ENCODE peak calls at places on chromosomes 13 and 19, in five cellular contexts. M is uterus, H is HFF-Myc, N is PC-3, A is A549. J is an unnamed sample.

GRCh38 chr13:32426981-32427851 is 714 bp downstream of the N4BP2L1 start:
- DNase-seq in M (peak; percentile 64), H (no peak), N (no peak), A (no peak), J (peak; percentile 11)

GRCh38 chr19:3450796-3451411 is 29.4 kb downstream of the SMIM24 start:
- DNase-seq in M (peak; percentile 93), H (peak; percentile 97), N (peak; percentile 74), A (peak; percentile 98), J (peak; percentile 93)

GRCh38 chr19:14383556-14383897 is 2.3 kb downstream of the ADGRE5 start:
- DNase-seq in M (peak; percentile 55), H (no peak), N (peak; percentile 41), A (no peak), J (no peak)

GRCh38 chr13:59494151-59494550 is 669.6 kb downstream of the DIAPH3 start:
- DNase-seq in M (no peak), H (no peak), N (no peak), A (no peak), J (no peak)

GRCh38 chr19:58473775-58474174 is 2.4 kb upstream of the ZNF446 start:
- DNase-seq in M (no peak), H (no peak), N (no peak), A (no peak), J (no peak)

GRCh38 chr19:41871573-41872383 is 5.3 kb upstream of the CD79A start:
- DNase-seq in M (no peak), H (no peak), N (no peak), A (peak; percentile 56), J (no peak)

GRCh38 chr13:98143157-98143553 is 261 bp downstream of the FARP1 start:
- DNase-seq in M (peak; percentile 23), H (no peak), N (no peak), A (no peak), J (no peak)

GRCh38 chr19:38850976-38851621 is 1.3 kb upstream of the HNRNPL start:
- DNase-seq in M (peak; percentile 48), H (no peak), N (no peak), A (no peak), J (no peak)

GRCh38 chr19:17158584-17158983 is 56.6 kb upstream of the USE1 start:
- DNase-seq in M (no peak), H (no peak), N (no peak), A (no peak), J (no peak)

GRCh38 chr13:107835339-107836018 is 379.9 kb downstream of the LIG4 start:
- DNase-seq in M (no peak), H (no peak), N (peak; percentile 92), A (no peak), J (no peak)

GRCh38 chr13:113001251-113002140 is 32.5 kb downstream of the MCF2L start:
- DNase-seq in M (no peak), H (no peak), N (peak; percentile 26), A (no peak), J (no peak)

GRCh38 chr13:50123002-50123401 is 107.8 kb downstream of the KCNRG start:
- DNase-seq in M (no peak), H (no peak), N (no peak), A (no peak), J (no peak)

GRCh38 chr13:112183544-112184145 is 116.7 kb downstream of the SOX1 start:
- DNase-seq in M (no peak), H (no peak), N (no peak), A (no peak), J (no peak)

GRCh38 chr13:103605546-103606326 is 539.5 kb upstream of the SLC10A2 start:
- DNase-seq in M (no peak), H (no peak), N (no peak), A (no peak), J (no peak)

GRCh38 chr19:40808497-40808896 is 9.5 kb downstream of the EGLN2 start:
- DNase-seq in M (no peak), H (no peak), N (no peak), A (no peak), J (no peak)

GRCh38 chr19:18438331-18439024 is 545 bp upstream of the ISYNA1 start:
- DNase-seq in M (peak; percentile 83), H (no peak), N (no peak), A (no peak), J (peak; percentile 69)

GRCh38 chr19:50629194-50629593 is 10.5 kb downstream of the SYT3 start:
- DNase-seq in M (no peak), H (no peak), N (no peak), A (no peak), J (no peak)

GRCh38 chr19:7101498-7102253 is 32.2 kb downstream of the ZNF557 start:
- DNase-seq in M (no peak), H (no peak), N (no peak), A (no peak), J (no peak)

GRCh38 chr19:49335784-49336481 is 727 bp downstream of the CD37 start:
- DNase-seq in M (no peak), H (no peak), N (no peak), A (no peak), J (no peak)
- H3K4me3 ChIP-seq in M (no peak overlapping the region), H (no peak overlapping the region), N (no peak overlapping the region), A (no peak overlapping the region), J (no peak overlapping the region)

DNA sequence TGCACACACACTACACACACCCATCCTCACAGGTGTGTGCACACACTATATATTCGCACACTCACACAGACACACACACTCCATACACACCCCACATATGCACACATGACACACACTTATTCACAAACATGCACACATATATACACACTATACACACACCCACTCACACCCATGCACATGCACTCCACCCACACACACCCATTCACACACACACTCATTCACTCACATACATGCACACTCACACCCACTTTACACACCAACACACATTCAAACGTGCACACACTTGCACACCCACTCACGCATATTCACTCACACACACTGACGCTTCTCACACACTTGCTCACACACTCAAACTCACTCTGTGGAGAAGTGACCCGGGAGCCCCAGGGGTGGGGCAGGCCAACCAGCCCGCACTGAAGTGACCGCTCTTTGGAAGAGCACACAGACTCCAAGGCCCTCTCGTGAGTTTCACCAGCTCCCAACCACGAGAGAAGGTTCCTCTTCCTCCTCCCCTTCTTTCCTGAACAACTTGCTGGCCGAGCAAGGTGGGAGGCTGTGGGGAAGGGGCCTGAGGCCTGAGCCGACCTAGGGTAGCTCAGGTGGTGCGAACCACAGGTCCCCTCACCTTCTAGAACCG is 86.1 kb upstream of the TM9SF2 start:
- DNase-seq in M (no peak), H (no peak), N (no peak), A (no peak), J (no peak)
- TF ChIP-seq CTCF in M (no peak), H (no peak), N (no peak), A (no peak), J (no peak)

GRCh38 chr13:33611016-33611805 is 206.7 kb upstream of the RFC3 start:
- DNase-seq in M (peak; percentile 34), H (no peak), N (no peak), A (no peak), J (peak; percentile 61)
- H3K4me3 ChIP-seq in M (no peak overlapping the region), H (no peak overlapping the region), N (no peak overlapping the region), A (no peak overlapping the region), J (no peak overlapping the region)

GRCh38 chr19:24046550-24046949 is 40.4 kb upstream of the ZNF254 start:
- DNase-seq in M (no peak), H (no peak), N (no peak), A (no peak), J (no peak)

GRCh38 chr19:24052811-24053210 is 34.2 kb upstream of the ZNF254 start:
- DNase-seq in M (no peak), H (no peak), N (no peak), A (no peak), J (peak; percentile 59)

GRCh38 chr19:24051516-24051915 is 35.5 kb upstream of the ZNF254 start:
- DNase-seq in M (no peak), H (no peak), N (no peak), A (no peak), J (peak; percentile 92)

GRCh38 chr19:24049537-24049936 is 37.5 kb upstream of the ZNF254 start:
- DNase-seq in M (no peak), H (no peak), N (no peak), A (no peak), J (no peak)

DNA sequence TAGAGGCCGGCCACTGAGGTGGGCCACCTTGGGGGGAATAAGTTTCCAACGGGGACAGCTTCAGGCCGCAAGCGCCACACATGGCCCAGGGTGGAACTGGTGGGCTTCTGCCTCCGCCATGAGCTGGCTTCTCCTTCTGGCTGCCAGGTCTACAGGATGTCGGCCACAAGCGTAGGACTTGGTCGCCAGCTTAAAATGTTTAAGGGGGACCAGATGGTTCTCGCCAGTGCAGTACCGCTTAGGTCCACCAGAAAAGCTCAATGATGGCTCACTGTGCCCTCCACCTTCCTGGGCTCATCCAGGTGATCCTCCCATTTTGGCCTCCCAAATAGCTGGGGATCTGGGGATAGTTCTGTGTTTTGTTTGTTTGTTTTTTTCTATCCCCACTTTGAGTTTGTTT is 38.7 kb upstream of the ZNF254 start:
- DNase-seq in M (no peak), H (no peak), N (no peak), A (no peak), J (no peak)
- TF ChIP-seq CTCF in M (no peak), H (no peak), N (no peak), A (no peak), J (peak; percentile 8)

GRCh38 chr19:1260749-1261511 is 8.2 kb upstream of the CIRBP start:
- DNase-seq in M (peak; percentile 96), H (peak; percentile 87), N (peak; percentile 94), A (peak; percentile 95), J (peak; percentile 96)

GRCh38 chr19:1258161-1258492 is 9.7 kb downstream of the MIDN start:
- DNase-seq in M (no peak), H (no peak), N (no peak), A (no peak), J (no peak)

GRCh38 chr19:1258707-1259205 is 10.4 kb downstream of the MIDN start:
- DNase-seq in M (no peak), H (no peak), N (no peak), A (peak; percentile 44), J (no peak)

GRCh38 chr19:1259873-1260748 is 9.0 kb upstream of the CIRBP start:
- DNase-seq in M (no peak), H (no peak), N (no peak), A (peak; percentile 77), J (peak; percentile 65)

DNA sequence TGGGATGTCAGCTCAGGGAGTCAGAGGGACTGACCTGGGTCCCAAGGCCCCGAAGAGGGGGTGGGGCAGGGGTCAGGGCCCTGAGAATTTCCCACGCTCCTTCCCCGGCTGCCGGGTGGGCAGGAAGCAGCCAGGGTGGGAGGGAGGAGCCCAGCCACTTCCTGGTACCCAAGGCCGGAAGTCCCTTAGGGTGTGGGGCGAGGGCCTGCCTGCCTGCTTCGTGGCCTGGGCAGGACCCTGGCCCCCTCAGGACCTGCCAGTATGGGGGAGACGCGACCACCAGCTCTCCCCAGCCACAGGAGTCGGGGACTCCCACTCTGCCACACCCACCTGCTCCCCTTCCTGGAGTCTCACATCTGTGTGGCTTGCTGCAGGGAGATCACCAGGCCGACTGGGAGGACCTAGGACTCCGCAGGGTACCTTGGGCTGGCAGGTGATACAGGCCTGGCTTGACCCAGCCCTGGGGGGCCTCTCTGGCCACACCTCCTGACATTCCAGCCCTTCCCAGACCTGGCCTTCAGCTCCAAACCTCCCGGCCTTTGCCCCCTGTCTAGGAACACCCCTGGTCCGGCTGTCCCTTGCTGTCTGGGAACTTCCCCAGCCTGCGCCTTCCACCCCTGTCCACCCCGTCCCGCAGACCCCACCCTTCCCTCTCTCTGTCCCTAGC is 9.8 kb upstream of the CIRBP start:
- DNase-seq in M (peak; percentile 76), H (no peak), N (peak; percentile 38), A (peak; percentile 91), J (peak; percentile 59)
- H3K4me3 ChIP-seq in M (peak overlapping the region; percentile 17), H (peak overlapping the region; percentile 4), N (no peak overlapping the region), A (peak overlapping the region; percentile 29), J (no peak overlapping the region)

GRCh38 chr19:4660181-4660791 is 9.9 kb downstream of the MYDGF start:
- DNase-seq in M (no peak), H (no peak), N (peak; percentile 64), A (peak; percentile 50), J (peak; percentile 29)
- TF ChIP-seq CTCF in M (no peak), H (peak; percentile 25), N (peak; percentile 71), A (peak; percentile 25), J (peak; percentile 42)